ENCODE peak calls at places on chromosomes 12 and 14, in ten cellular contexts. One of them, this sample, is unnamed.

GRCh38 chr14:32494566-32495434 is 165.7 kb downstream of the AKAP6 start:
- DNase-seq in left ventricle myocardium inferior: no peak
- DNase-seq in ovary: no peak
- DNase-seq in neural progenitor cell: no peak
- DNase-seq in IMR-90: peak; percentile 67
- DNase-seq in transverse colon: no peak
- DNase-seq in brain microvascular endothelial cell: no peak
- DNase-seq in kidney epithelial cell: no peak
- DNase-seq in uterus: no peak
- DNase-seq in heart left ventricle: peak; percentile 35
- DNase-seq in this sample: no peak

GRCh38 chr12:2794736-2795289 is at the start of gene FKBP4:
- DNase-seq in IMR-90: peak; percentile 73
- DNase-seq in transverse colon: peak; percentile 95
- DNase-seq in kidney epithelial cell: no peak
- DNase-seq in uterus: peak; percentile 92
- DNase-seq in brain microvascular endothelial cell: peak; percentile 61
- DNase-seq in ovary: peak; percentile 92
- DNase-seq in left ventricle myocardium inferior: peak; percentile 91
- DNase-seq in heart left ventricle: peak; percentile 93
- DNase-seq in neural progenitor cell: peak; percentile 92
- DNase-seq in this sample: peak; percentile 90

GRCh38 chr14:96683575-96684289 is 113.5 kb upstream of the VRK1 start:
- DNase-seq in transverse colon: no peak
- DNase-seq in uterus: no peak
- DNase-seq in neural progenitor cell: no peak
- DNase-seq in kidney epithelial cell: no peak
- DNase-seq in IMR-90: no peak
- DNase-seq in heart left ventricle: no peak
- DNase-seq in brain microvascular endothelial cell: no peak
- DNase-seq in ovary: no peak
- DNase-seq in left ventricle myocardium inferior: no peak
- DNase-seq in this sample: no peak

GRCh38 chr12:59873136-59873535 is 277.3 kb downstream of the SLC16A7 start:
- DNase-seq in transverse colon: no peak
- DNase-seq in kidney epithelial cell: no peak
- DNase-seq in IMR-90: peak; percentile 10
- DNase-seq in heart left ventricle: no peak
- DNase-seq in left ventricle myocardium inferior: no peak
- DNase-seq in ovary: no peak
- DNase-seq in brain microvascular endothelial cell: no peak
- DNase-seq in neural progenitor cell: no peak
- DNase-seq in uterus: no peak
- DNase-seq in this sample: no peak

GRCh38 chr14:35047961-35048513 is 2.0 kb downstream of the FAM177A1 start:
- DNase-seq in kidney epithelial cell: no peak
- DNase-seq in uterus: no peak
- DNase-seq in IMR-90: no peak
- DNase-seq in left ventricle myocardium inferior: no peak
- DNase-seq in heart left ventricle: no peak
- DNase-seq in transverse colon: no peak
- DNase-seq in brain microvascular endothelial cell: no peak
- DNase-seq in ovary: no peak
- DNase-seq in neural progenitor cell: no peak
- DNase-seq in this sample: no peak

GRCh38 chr14:104536942-104537612 is 42.5 kb upstream of the C14orf180 start:
- DNase-seq in kidney epithelial cell: no peak
- DNase-seq in left ventricle myocardium inferior: no peak
- DNase-seq in brain microvascular endothelial cell: peak; percentile 60
- DNase-seq in neural progenitor cell: no peak
- DNase-seq in heart left ventricle: no peak
- DNase-seq in uterus: no peak
- DNase-seq in IMR-90: peak; percentile 40
- DNase-seq in transverse colon: no peak
- DNase-seq in ovary: no peak
- DNase-seq in this sample: peak; percentile 12

GRCh38 chr14:92490239-92490959 is 23.2 kb upstream of the RIN3 start:
- DNase-seq in kidney epithelial cell: no peak
- DNase-seq in left ventricle myocardium inferior: no peak
- DNase-seq in uterus: no peak
- DNase-seq in ovary: no peak
- DNase-seq in heart left ventricle: no peak
- DNase-seq in brain microvascular endothelial cell: no peak
- DNase-seq in transverse colon: no peak
- DNase-seq in IMR-90: peak; percentile 23
- DNase-seq in neural progenitor cell: no peak
- DNase-seq in this sample: no peak

GRCh38 chr12:124305136-124305535 is 10.2 kb downstream of the RFLNA start:
- DNase-seq in heart left ventricle: no peak
- DNase-seq in IMR-90: no peak
- DNase-seq in neural progenitor cell: no peak
- DNase-seq in kidney epithelial cell: no peak
- DNase-seq in transverse colon: no peak
- DNase-seq in left ventricle myocardium inferior: no peak
- DNase-seq in ovary: no peak
- DNase-seq in brain microvascular endothelial cell: no peak
- DNase-seq in uterus: no peak
- DNase-seq in this sample: no peak

GRCh38 chr12:12367096-12367998 is 10.5 kb downstream of the BORCS5 start:
- DNase-seq in kidney epithelial cell: no peak
- DNase-seq in brain microvascular endothelial cell: no peak
- DNase-seq in transverse colon: no peak
- DNase-seq in uterus: no peak
- DNase-seq in neural progenitor cell: no peak
- DNase-seq in left ventricle myocardium inferior: no peak
- DNase-seq in ovary: no peak
- DNase-seq in IMR-90: no peak
- DNase-seq in heart left ventricle: no peak
- DNase-seq in this sample: no peak

GRCh38 chr12:50960130-50960529 is 7.8 kb downstream of the HIGD1C start:
- DNase-seq in heart left ventricle: no peak
- DNase-seq in IMR-90: peak; percentile 43
- DNase-seq in brain microvascular endothelial cell: peak; percentile 12
- DNase-seq in neural progenitor cell: no peak
- DNase-seq in transverse colon: no peak
- DNase-seq in ovary: no peak
- DNase-seq in kidney epithelial cell: no peak
- DNase-seq in uterus: no peak
- DNase-seq in left ventricle myocardium inferior: no peak
- DNase-seq in this sample: no peak

GRCh38 chr14:24348186-24348585 is 8.4 kb upstream of the RIPK3 start:
- DNase-seq in uterus: no peak
- DNase-seq in kidney epithelial cell: no peak
- DNase-seq in brain microvascular endothelial cell: no peak
- DNase-seq in neural progenitor cell: no peak
- DNase-seq in heart left ventricle: no peak
- DNase-seq in transverse colon: no peak
- DNase-seq in left ventricle myocardium inferior: no peak
- DNase-seq in IMR-90: no peak
- DNase-seq in ovary: no peak
- DNase-seq in this sample: no peak
- H3K27me3 ChIP-seq in uterus: no peaks in the 10 kb centered on the region
- H3K27me3 ChIP-seq in kidney epithelial cell: peaks cover 14% of the 10 kb centered on the region
- H3K27me3 ChIP-seq in brain microvascular endothelial cell: peaks cover 14% of the 10 kb centered on the region
- H3K27me3 ChIP-seq in neural progenitor cell: peaks cover 92% of the 10 kb centered on the region
- H3K27me3 ChIP-seq in heart left ventricle: no peaks in the 10 kb centered on the region
- H3K27me3 ChIP-seq in transverse colon: peaks cover 4% of the 10 kb centered on the region
- H3K27me3 ChIP-seq in left ventricle myocardium inferior: peaks cover 45% of the 10 kb centered on the region
- H3K27me3 ChIP-seq in IMR-90: peaks cover 39% of the 10 kb centered on the region
- H3K27me3 ChIP-seq in ovary: no peaks in the 10 kb centered on the region
- H3K27me3 ChIP-seq in this sample: peaks cover 30% of the 10 kb centered on the region

GRCh38 chr14:95039259-95039992 is 117.9 kb downstream of the DICER1 start:
- DNase-seq in heart left ventricle: no peak
- DNase-seq in transverse colon: no peak
- DNase-seq in brain microvascular endothelial cell: no peak
- DNase-seq in ovary: no peak
- DNase-seq in neural progenitor cell: no peak
- DNase-seq in left ventricle myocardium inferior: no peak
- DNase-seq in uterus: no peak
- DNase-seq in IMR-90: no peak
- DNase-seq in kidney epithelial cell: no peak
- DNase-seq in this sample: no peak
- H3K27me3 ChIP-seq in heart left ventricle: peaks cover 7% of the 10 kb centered on the region
- H3K27me3 ChIP-seq in transverse colon: no peaks in the 10 kb centered on the region
- H3K27me3 ChIP-seq in brain microvascular endothelial cell: no peaks in the 10 kb centered on the region
- H3K27me3 ChIP-seq in ovary: no peaks in the 10 kb centered on the region
- H3K27me3 ChIP-seq in neural progenitor cell: peaks cover 31% of the 10 kb centered on the region
- H3K27me3 ChIP-seq in left ventricle myocardium inferior: peaks cover 59% of the 10 kb centered on the region
- H3K27me3 ChIP-seq in uterus: no peaks in the 10 kb centered on the region
- H3K27me3 ChIP-seq in IMR-90: no peaks in the 10 kb centered on the region
- H3K27me3 ChIP-seq in kidney epithelial cell: no peaks in the 10 kb centered on the region
- H3K27me3 ChIP-seq in this sample: no peaks in the 10 kb centered on the region

DNA sequence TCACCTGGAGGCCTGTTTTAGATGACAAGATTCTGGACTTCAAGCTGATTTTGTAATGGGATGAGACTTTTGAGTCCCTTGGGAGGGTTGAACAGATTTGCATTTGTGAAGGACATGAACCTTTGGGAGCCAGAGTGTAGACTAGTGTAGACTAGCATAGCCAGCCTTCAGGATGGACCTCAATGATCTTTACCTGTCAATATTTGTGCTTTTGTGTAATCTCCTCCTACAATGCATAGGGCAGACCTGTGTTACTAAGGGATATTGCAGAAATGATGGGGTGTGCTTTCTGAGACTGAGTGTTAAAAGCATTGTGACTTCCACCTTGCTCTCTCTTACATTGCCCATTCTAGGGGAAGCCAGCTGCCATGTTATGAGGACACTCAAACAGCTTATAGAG is 9.9 kb upstream of the LRP10 start:
- DNase-seq in ovary: no peak
- DNase-seq in transverse colon: no peak
- DNase-seq in brain microvascular endothelial cell: no peak
- DNase-seq in heart left ventricle: no peak
- DNase-seq in IMR-90: no peak
- DNase-seq in kidney epithelial cell: no peak
- DNase-seq in neural progenitor cell: no peak
- DNase-seq in uterus: no peak
- DNase-seq in left ventricle myocardium inferior: no peak
- DNase-seq in this sample: no peak
- H3K27me3 ChIP-seq in ovary: no peaks in the 10 kb centered on the region
- H3K27me3 ChIP-seq in transverse colon: no peaks in the 10 kb centered on the region
- H3K27me3 ChIP-seq in brain microvascular endothelial cell: no peaks in the 10 kb centered on the region
- H3K27me3 ChIP-seq in heart left ventricle: no peaks in the 10 kb centered on the region
- H3K27me3 ChIP-seq in IMR-90: no peaks in the 10 kb centered on the region
- H3K27me3 ChIP-seq in kidney epithelial cell: no peaks in the 10 kb centered on the region
- H3K27me3 ChIP-seq in neural progenitor cell: no peaks in the 10 kb centered on the region
- H3K27me3 ChIP-seq in uterus: no peaks in the 10 kb centered on the region
- H3K27me3 ChIP-seq in left ventricle myocardium inferior: no peaks in the 10 kb centered on the region
- H3K27me3 ChIP-seq in this sample: no peaks in the 10 kb centered on the region

GRCh38 chr14:53861781-53862180 is 94.8 kb downstream of the BMP4 start:
- DNase-seq in transverse colon: no peak
- DNase-seq in heart left ventricle: no peak
- DNase-seq in neural progenitor cell: no peak
- DNase-seq in left ventricle myocardium inferior: no peak
- DNase-seq in brain microvascular endothelial cell: no peak
- DNase-seq in IMR-90: no peak
- DNase-seq in kidney epithelial cell: no peak
- DNase-seq in uterus: no peak
- DNase-seq in ovary: no peak
- DNase-seq in this sample: no peak
- H3K27me3 ChIP-seq in transverse colon: no peaks in the 10 kb centered on the region
- H3K27me3 ChIP-seq in heart left ventricle: no peaks in the 10 kb centered on the region
- H3K27me3 ChIP-seq in neural progenitor cell: no peaks in the 10 kb centered on the region
- H3K27me3 ChIP-seq in left ventricle myocardium inferior: no peaks in the 10 kb centered on the region
- H3K27me3 ChIP-seq in brain microvascular endothelial cell: no peaks in the 10 kb centered on the region
- H3K27me3 ChIP-seq in IMR-90: peaks cover 8% of the 10 kb centered on the region
- H3K27me3 ChIP-seq in kidney epithelial cell: no peaks in the 10 kb centered on the region
- H3K27me3 ChIP-seq in uterus: no peaks in the 10 kb centered on the region
- H3K27me3 ChIP-seq in ovary: no peaks in the 10 kb centered on the region
- H3K27me3 ChIP-seq in this sample: no peaks in the 10 kb centered on the region

GRCh38 chr12:52813203-52813819 is 605 bp downstream of the KRT4 start:
- DNase-seq in left ventricle myocardium inferior: no peak
- DNase-seq in brain microvascular endothelial cell: no peak
- DNase-seq in kidney epithelial cell: no peak
- DNase-seq in ovary: no peak
- DNase-seq in IMR-90: no peak
- DNase-seq in transverse colon: no peak
- DNase-seq in heart left ventricle: no peak
- DNase-seq in uterus: no peak
- DNase-seq in neural progenitor cell: no peak
- DNase-seq in this sample: no peak
- H3K27me3 ChIP-seq in left ventricle myocardium inferior: peaks cover 32% of the 10 kb centered on the region
- H3K27me3 ChIP-seq in brain microvascular endothelial cell: peaks cover under 1% of the 10 kb centered on the region
- H3K27me3 ChIP-seq in kidney epithelial cell: peaks cover 11% of the 10 kb centered on the region
- H3K27me3 ChIP-seq in ovary: no peaks in the 10 kb centered on the region
- H3K27me3 ChIP-seq in IMR-90: peaks cover 41% of the 10 kb centered on the region
- H3K27me3 ChIP-seq in transverse colon: peaks cover 6% of the 10 kb centered on the region
- H3K27me3 ChIP-seq in heart left ventricle: no peaks in the 10 kb centered on the region
- H3K27me3 ChIP-seq in uterus: no peaks in the 10 kb centered on the region
- H3K27me3 ChIP-seq in neural progenitor cell: no peaks in the 10 kb centered on the region
- H3K27me3 ChIP-seq in this sample: no peaks in the 10 kb centered on the region

GRCh38 chr14:103223818-103224352 is 100.6 kb downstream of the TNFAIP2 start:
- DNase-seq in kidney epithelial cell: no peak
- DNase-seq in heart left ventricle: no peak
- DNase-seq in IMR-90: no peak
- DNase-seq in brain microvascular endothelial cell: no peak
- DNase-seq in uterus: no peak
- DNase-seq in left ventricle myocardium inferior: no peak
- DNase-seq in neural progenitor cell: no peak
- DNase-seq in transverse colon: no peak
- DNase-seq in ovary: no peak
- DNase-seq in this sample: no peak

GRCh38 chr14:103224996-103225874 is 102.0 kb downstream of the TNFAIP2 start:
- DNase-seq in left ventricle myocardium inferior: no peak
- DNase-seq in ovary: no peak
- DNase-seq in brain microvascular endothelial cell: no peak
- DNase-seq in transverse colon: no peak
- DNase-seq in kidney epithelial cell: no peak
- DNase-seq in IMR-90: peak; percentile 41
- DNase-seq in uterus: no peak
- DNase-seq in heart left ventricle: no peak
- DNase-seq in neural progenitor cell: no peak
- DNase-seq in this sample: no peak

GRCh38 chr14:103220134-103220981 is 97.1 kb downstream of the TNFAIP2 start:
- DNase-seq in kidney epithelial cell: no peak
- DNase-seq in heart left ventricle: no peak
- DNase-seq in transverse colon: no peak
- DNase-seq in ovary: no peak
- DNase-seq in IMR-90: no peak
- DNase-seq in left ventricle myocardium inferior: no peak
- DNase-seq in neural progenitor cell: peak; percentile 64
- DNase-seq in brain microvascular endothelial cell: no peak
- DNase-seq in uterus: no peak
- DNase-seq in this sample: no peak

GRCh38 chr14:103220982-103221641 is 97.9 kb downstream of the TNFAIP2 start:
- DNase-seq in left ventricle myocardium inferior: no peak
- DNase-seq in brain microvascular endothelial cell: no peak
- DNase-seq in heart left ventricle: no peak
- DNase-seq in neural progenitor cell: no peak
- DNase-seq in ovary: no peak
- DNase-seq in kidney epithelial cell: no peak
- DNase-seq in uterus: no peak
- DNase-seq in IMR-90: no peak
- DNase-seq in transverse colon: no peak
- DNase-seq in this sample: no peak

GRCh38 chr14:103221781-103222358 is 98.6 kb downstream of the TNFAIP2 start:
- DNase-seq in neural progenitor cell: no peak
- DNase-seq in uterus: no peak
- DNase-seq in IMR-90: no peak
- DNase-seq in kidney epithelial cell: no peak
- DNase-seq in left ventricle myocardium inferior: no peak
- DNase-seq in ovary: no peak
- DNase-seq in transverse colon: no peak
- DNase-seq in heart left ventricle: no peak
- DNase-seq in brain microvascular endothelial cell: no peak
- DNase-seq in this sample: no peak
- H3K27me3 ChIP-seq in neural progenitor cell: peaks cover 38% of the 10 kb centered on the region
- H3K27me3 ChIP-seq in uterus: no peaks in the 10 kb centered on the region
- H3K27me3 ChIP-seq in IMR-90: peaks cover 66% of the 10 kb centered on the region
- H3K27me3 ChIP-seq in kidney epithelial cell: peaks cover 21% of the 10 kb centered on the region
- H3K27me3 ChIP-seq in left ventricle myocardium inferior: peaks cover 73% of the 10 kb centered on the region
- H3K27me3 ChIP-seq in ovary: no peaks in the 10 kb centered on the region
- H3K27me3 ChIP-seq in transverse colon: peaks cover 54% of the 10 kb centered on the region
- H3K27me3 ChIP-seq in heart left ventricle: peaks cover 60% of the 10 kb centered on the region
- H3K27me3 ChIP-seq in brain microvascular endothelial cell: peaks cover 30% of the 10 kb centered on the region
- H3K27me3 ChIP-seq in this sample: peaks cover 66% of the 10 kb centered on the region

This sample was measured in tibial artery.